ENCODE peak calls at places on chromosomes 6 and 20, in four cellular contexts. S is HepG2, H is WTC11, Q is K562. C is an unnamed sample.

GRCh38 chr6:158011478-158011920 is 29.8 kb downstream of the SYNJ2 start:
- DNase-seq in S (peak), H (no peak), Q (no peak), C (no peak)

GRCh38 chr6:30508890-30509736 is 19.8 kb downstream of the HLA-E start:
- DNase-seq in S (no peak), H (no peak), Q (peak), C (no peak)

GRCh38 chr20:23291575-23292240 is 58.9 kb upstream of the NXT1 start:
- DNase-seq in S (no peak), H (no peak), Q (no peak), C (no peak)

GRCh38 chr6:137165375-137166246 is 7.8 kb downstream of the IL22RA2 start:
- DNase-seq in S (peak), H (no peak), Q (peak), C (no peak)

GRCh38 chr20:1827974-1828785 is 67.0 kb upstream of the SIRPA start:
- DNase-seq in S (peak), H (no peak), Q (no peak), C (no peak)

GRCh38 chr6:170221052-170221752 is 69.7 kb downstream of the DLL1 start:
- DNase-seq in S (no peak), H (no peak), Q (no peak), C (no peak)

GRCh38 chr20:63809856-63810255 is 21.2 kb downstream of the ZBTB46 start:
- DNase-seq in S (no peak), H (no peak), Q (no peak), C (no peak)

GRCh38 chr20:59939879-59940128 is 301 bp downstream of the PPP1R3D start:
- DNase-seq in S (no peak), H (peak), Q (no peak), C (peak)

GRCh38 chr6:41438746-41439145 is 103.3 kb downstream of the NCR2 start:
- DNase-seq in S (no peak), H (no peak), Q (no peak), C (no peak)

GRCh38 chr6:2695464-2696095 is 55.1 kb downstream of the MYLK4 start:
- DNase-seq in S (peak), H (no peak), Q (peak), C (peak)

GRCh38 chr20:25015986-25016385 is 23.4 kb upstream of the APMAP start:
- DNase-seq in S (no peak), H (no peak), Q (no peak), C (no peak)

GRCh38 chr6:76707630-76708029 is 635.2 kb upstream of the IMPG1 start:
- DNase-seq in S (no peak), H (no peak), Q (no peak), C (no peak)

GRCh38 chr20:49132995-49133451 is 55.1 kb downstream of the STAU1 start:
- DNase-seq in S (peak), H (no peak), Q (peak), C (peak)

GRCh38 chr20:21151791-21152190 is 25.9 kb downstream of the KIZ start:
- DNase-seq in S (no peak), H (no peak), Q (no peak), C (no peak)

GRCh38 chr6:161168281-161168891 is 105.5 kb downstream of the AGPAT4 start:
- DNase-seq in S (no peak), H (no peak), Q (peak), C (no peak)

GRCh38 chr6:147974376-147974775 is 368.3 kb upstream of the SASH1 start:
- DNase-seq in S (peak), H (no peak), Q (no peak), C (no peak)

GRCh38 chr6:13500264-13500663 is 12.9 kb upstream of the GFOD1 start:
- DNase-seq in S (no peak), H (no peak), Q (no peak), C (no peak)

GRCh38 chr6:121482004-121482693 is 46.7 kb downstream of the GJA1 start:
- DNase-seq in S (no peak), H (no peak), Q (no peak), C (no peak)

GRCh38 chr6:116422238-116422637 is 38.9 kb upstream of the CALHM6 start:
- DNase-seq in S (no peak), H (no peak), Q (no peak), C (no peak)

GRCh38 chr6:43743682-43744381 is 26.2 kb upstream of the VEGFA start:
- DNase-seq in S (peak), H (no peak), Q (no peak), C (no peak)

GRCh38 chr20:50758992-50759391 is 27.6 kb downstream of the PARD6B start:
- DNase-seq in S (no peak), H (no peak), Q (no peak), C (no peak)

GRCh38 chr20:50765674-50766073 is 29.2 kb upstream of the BCAS4 start:
- DNase-seq in S (no peak), H (no peak), Q (no peak), C (no peak)

GRCh38 chr20:50762045-50762422 is 30.7 kb downstream of the PARD6B start:
- DNase-seq in S (no peak), H (no peak), Q (peak), C (no peak)

GRCh38 chr20:50759678-50760077 is 28.3 kb downstream of the PARD6B start:
- DNase-seq in S (no peak), H (no peak), Q (no peak), C (no peak)

GRCh38 chr20:50762435-50763201 is 31.2 kb downstream of the PARD6B start:
- DNase-seq in S (peak), H (no peak), Q (no peak), C (no peak)
- TF ChIP-seq ELF4 in S (no peak), H (no peak), Q (no peak), C (no peak)

GRCh38 chr6:31701666-31702420 is 1.3 kb downstream of the ABHD16A start:
- DNase-seq in S (no peak), H (no peak), Q (no peak), C (no peak)
- TF ChIP-seq ELF4 in S (no peak), H (no peak), Q (no peak), C (no peak)

DNA sequence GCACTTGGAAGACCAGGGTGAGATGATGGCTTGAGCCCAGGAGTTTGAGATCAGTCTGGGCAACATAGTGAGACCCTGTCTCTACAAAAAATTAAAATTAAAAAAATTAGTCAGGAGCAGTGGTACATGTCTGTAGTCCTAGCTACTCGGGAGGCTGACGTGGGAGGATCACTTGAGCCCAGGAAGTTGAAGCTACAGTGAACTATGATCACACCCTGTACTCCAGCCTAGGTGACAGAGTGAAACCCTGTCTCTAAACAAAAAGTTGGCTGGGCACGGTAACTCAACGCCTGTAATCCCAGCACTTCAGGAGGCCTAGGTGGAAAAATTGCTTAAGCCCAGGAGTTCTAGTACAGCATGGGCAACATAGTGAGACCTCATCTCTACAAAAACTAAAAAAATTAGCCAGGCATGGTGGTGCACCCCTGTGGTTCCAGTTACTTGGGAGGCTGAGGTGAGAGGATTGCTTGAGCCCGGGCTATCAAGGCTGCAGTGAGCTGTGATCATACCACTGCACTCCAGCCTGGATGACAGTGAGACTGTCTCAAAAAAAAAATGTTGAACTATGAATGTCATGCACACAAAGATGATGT is 60.8 kb upstream of the MYL9 start:
- DNase-seq in S (no peak), H (no peak), Q (no peak), C (no peak)
- TF ChIP-seq ELF4 in S (no peak), H (no peak), Q (no peak), C (no peak)

DNA sequence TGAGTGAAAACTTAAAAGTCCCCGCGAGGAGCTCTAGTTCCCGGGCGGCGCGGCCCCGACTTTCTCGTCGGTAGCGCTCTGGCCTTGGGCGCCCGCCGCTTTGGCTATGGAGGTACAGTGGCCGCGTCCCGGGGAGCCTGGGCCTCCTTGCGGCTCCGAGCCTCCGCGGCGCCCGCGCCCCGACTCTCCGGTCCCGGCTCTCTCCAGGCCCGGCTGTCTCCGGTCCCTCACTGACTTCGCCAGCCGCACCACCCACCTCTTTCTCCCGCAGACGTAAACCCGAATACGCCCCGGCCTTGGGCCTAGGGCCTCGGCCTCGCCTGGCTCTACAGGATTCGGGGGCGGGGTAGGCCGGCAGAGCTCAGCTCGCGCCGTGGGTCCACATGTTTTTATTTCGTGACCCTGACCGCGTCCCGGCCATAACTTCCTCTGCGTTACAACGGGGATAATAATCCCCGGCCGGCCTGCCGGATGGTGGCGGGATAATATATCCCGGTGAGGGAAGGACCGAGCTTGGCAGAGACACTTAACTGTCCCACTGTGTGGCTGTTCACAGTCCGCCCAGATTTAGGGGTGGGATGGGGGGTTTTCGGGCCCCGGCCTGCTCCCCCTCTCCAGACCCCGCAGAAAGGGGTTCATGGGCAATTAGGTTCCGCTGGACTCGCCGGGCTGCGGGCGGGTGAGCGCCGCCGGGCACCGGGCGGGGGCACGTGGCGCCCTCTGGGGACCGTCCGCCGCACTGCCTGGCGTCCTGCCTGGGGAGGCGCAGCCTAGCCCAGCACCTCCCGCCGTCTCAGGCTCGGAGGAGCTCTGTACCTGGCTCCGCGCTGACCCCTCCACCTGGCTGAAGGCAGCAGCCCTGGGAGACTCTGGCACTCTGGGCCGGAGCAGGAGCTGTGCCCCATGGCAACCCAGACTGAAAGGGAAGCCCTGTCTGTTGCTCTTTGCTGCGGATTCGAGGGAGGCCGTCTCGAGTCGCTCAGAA is 10.1 kb upstream of the TBX18 start:
- DNase-seq in S (no peak), H (peak), Q (peak), C (no peak)
- TF ChIP-seq ELF4 in S (no peak), H (no peak), Q (no peak), C (no peak)

C was measured in HEK293T.